ENCODE peak calls at places on chromosomes 7 and 10, in six cellular contexts. C is aorta; W is PC-3; Z is neural crest cell; P is stimulated activated CD4-positive, alpha-beta T cell treated with anti-CD3 and anti-CD28 coated beads, Interleukin-12 subunit alpha, Interleukin-12 subunit beta, amount 100 ng/mL, for 48 hours; F is T-helper 2 cell. R is an unnamed sample.

GRCh38 chr7:116802784-116803183 is 59.6 kb upstream of the CAPZA2 start:
- DNase-seq in Z (peak), C (no peak), F (no peak), P (peak), W (peak), R (peak)

GRCh38 chr10:64173826-64174225 is 652.6 kb downstream of the REEP3 start:
- DNase-seq in F (no peak), Z (no peak), W (no peak), C (no peak), P (no peak), R (no peak)

GRCh38 chr7:138934861-138935260 is 46.3 kb downstream of the KIAA1549 start:
- DNase-seq in F (no peak), Z (no peak), P (no peak), W (peak), C (no peak), R (no peak)

GRCh38 chr7:42407311-42407710 is 170.3 kb upstream of the GLI3 start:
- DNase-seq in Z (no peak), F (no peak), P (no peak), C (no peak), W (no peak), R (no peak)

GRCh38 chr10:43623351-43623750 is 17.1 kb downstream of the ZNF485 start:
- DNase-seq in P (no peak), Z (no peak), C (no peak), W (no peak), F (no peak), R (no peak)

GRCh38 chr7:147578196-147578595 is 1012.4 kb upstream of the C7orf33 start:
- DNase-seq in F (no peak), C (no peak), Z (no peak), W (peak), P (no peak), R (no peak)

GRCh38 chr10:61404771-61405170 is 48.4 kb downstream of the TMEM26 start:
- DNase-seq in C (no peak), Z (no peak), P (no peak), F (no peak), W (peak), R (no peak)

GRCh38 chr7:25034136-25034535 is 54.2 kb upstream of the OSBPL3 start:
- DNase-seq in Z (no peak), C (no peak), W (no peak), F (no peak), P (no peak), R (no peak)

GRCh38 chr7:150580615-150580986 is 13.4 kb downstream of the GIMAP4 start:
- DNase-seq in W (peak), F (no peak), P (no peak), C (no peak), Z (no peak), R (no peak)

GRCh38 chr10:88661018-88661417 is 3.2 kb upstream of the LIPF start:
- DNase-seq in P (no peak), Z (no peak), F (no peak), W (no peak), C (no peak), R (no peak)

GRCh38 chr10:91556691-91557529 is 76.0 kb downstream of the PPP1R3C start:
- DNase-seq in W (no peak), F (no peak), P (no peak), Z (no peak), C (no peak), R (no peak)

GRCh38 chr7:13115157-13115772 is 427.8 kb downstream of the ARL4A start:
- DNase-seq in P (no peak), W (no peak), C (no peak), F (no peak), Z (no peak), R (no peak)

R was measured in HEK293T.